ENCODE peak calls at places on chromosomes 4 and X, in ten cellular contexts. One of them, this sample, is unnamed.

GRCh38 chrX:153773741-153774575 is 6.9 kb upstream of the SRPK3 start:
- DNase-seq in ACHN: no peak
- DNase-seq in Daoy: no peak
- DNase-seq in posterior cingulate gyrus: no peak
- DNase-seq in activated naive CD4-positive, alpha-beta T cell treated with anti-CD3 and anti-CD28 coated beads for 36 hours: no peak
- DNase-seq in activated naive CD8-positive, alpha-beta T cell treated with anti-CD3 and anti-CD28 coated beads, Interleukin-2, amount 50 U/mL, for 24 hours: no peak
- DNase-seq in A172: no peak
- DNase-seq in cardiac fibroblast: no peak
- DNase-seq in DMS53: no peak
- DNase-seq in right atrium auricular region: no peak
- DNase-seq in this sample: no peak

GRCh38 chrX:45769919-45770582 is 569.4 kb upstream of the DIPK2B start:
- DNase-seq in ACHN: peak; percentile 80
- DNase-seq in Daoy: peak; percentile 85
- DNase-seq in posterior cingulate gyrus: peak; percentile 11
- DNase-seq in activated naive CD4-positive, alpha-beta T cell treated with anti-CD3 and anti-CD28 coated beads for 36 hours: peak; percentile 58
- DNase-seq in activated naive CD8-positive, alpha-beta T cell treated with anti-CD3 and anti-CD28 coated beads, Interleukin-2, amount 50 U/mL, for 24 hours: peak; percentile 55
- DNase-seq in A172: peak; percentile 95
- DNase-seq in cardiac fibroblast: peak; percentile 94
- DNase-seq in DMS53: peak; percentile 90
- DNase-seq in right atrium auricular region: peak; percentile 80
- DNase-seq in this sample: peak; percentile 62

GRCh38 chr4:27638163-27638915 is 777.7 kb downstream of the STIM2 start:
- DNase-seq in ACHN: peak; percentile 60
- DNase-seq in Daoy: no peak
- DNase-seq in posterior cingulate gyrus: no peak
- DNase-seq in activated naive CD4-positive, alpha-beta T cell treated with anti-CD3 and anti-CD28 coated beads for 36 hours: no peak
- DNase-seq in activated naive CD8-positive, alpha-beta T cell treated with anti-CD3 and anti-CD28 coated beads, Interleukin-2, amount 50 U/mL, for 24 hours: no peak
- DNase-seq in A172: no peak
- DNase-seq in cardiac fibroblast: no peak
- DNase-seq in DMS53: no peak
- DNase-seq in right atrium auricular region: no peak
- DNase-seq in this sample: no peak

GRCh38 chr4:145554691-145555090 is 64.5 kb upstream of the MMAA start:
- DNase-seq in ACHN: no peak
- DNase-seq in Daoy: no peak
- DNase-seq in posterior cingulate gyrus: no peak
- DNase-seq in activated naive CD4-positive, alpha-beta T cell treated with anti-CD3 and anti-CD28 coated beads for 36 hours: no peak
- DNase-seq in activated naive CD8-positive, alpha-beta T cell treated with anti-CD3 and anti-CD28 coated beads, Interleukin-2, amount 50 U/mL, for 24 hours: no peak
- DNase-seq in A172: no peak
- DNase-seq in cardiac fibroblast: no peak
- DNase-seq in DMS53: no peak
- DNase-seq in right atrium auricular region: no peak
- DNase-seq in this sample: no peak

GRCh38 chr4:71663780-71664179 is 120.1 kb downstream of the GC start:
- DNase-seq in ACHN: no peak
- DNase-seq in Daoy: no peak
- DNase-seq in posterior cingulate gyrus: no peak
- DNase-seq in activated naive CD4-positive, alpha-beta T cell treated with anti-CD3 and anti-CD28 coated beads for 36 hours: no peak
- DNase-seq in activated naive CD8-positive, alpha-beta T cell treated with anti-CD3 and anti-CD28 coated beads, Interleukin-2, amount 50 U/mL, for 24 hours: no peak
- DNase-seq in A172: no peak
- DNase-seq in cardiac fibroblast: no peak
- DNase-seq in DMS53: no peak
- DNase-seq in right atrium auricular region: no peak
- DNase-seq in this sample: no peak

GRCh38 chr4:158051401-158052235 is 121.2 kb downstream of the GASK1B start:
- DNase-seq in ACHN: no peak
- DNase-seq in Daoy: peak; percentile 21
- DNase-seq in posterior cingulate gyrus: no peak
- DNase-seq in activated naive CD4-positive, alpha-beta T cell treated with anti-CD3 and anti-CD28 coated beads for 36 hours: no peak
- DNase-seq in activated naive CD8-positive, alpha-beta T cell treated with anti-CD3 and anti-CD28 coated beads, Interleukin-2, amount 50 U/mL, for 24 hours: no peak
- DNase-seq in A172: peak; percentile 84
- DNase-seq in cardiac fibroblast: peak; percentile 96
- DNase-seq in DMS53: no peak
- DNase-seq in right atrium auricular region: no peak
- DNase-seq in this sample: no peak

GRCh38 chrX:41081821-41082220 is 3.4 kb upstream of the USP9X start:
- DNase-seq in ACHN: no peak
- DNase-seq in Daoy: no peak
- DNase-seq in posterior cingulate gyrus: no peak
- DNase-seq in activated naive CD4-positive, alpha-beta T cell treated with anti-CD3 and anti-CD28 coated beads for 36 hours: no peak
- DNase-seq in activated naive CD8-positive, alpha-beta T cell treated with anti-CD3 and anti-CD28 coated beads, Interleukin-2, amount 50 U/mL, for 24 hours: no peak
- DNase-seq in A172: no peak
- DNase-seq in cardiac fibroblast: no peak
- DNase-seq in DMS53: no peak
- DNase-seq in right atrium auricular region: no peak
- DNase-seq in this sample: no peak

GRCh38 chrX:73930300-73930699 is 367.3 kb downstream of the CHIC1 start:
- DNase-seq in ACHN: no peak
- DNase-seq in Daoy: peak; percentile 50
- DNase-seq in posterior cingulate gyrus: no peak
- DNase-seq in activated naive CD4-positive, alpha-beta T cell treated with anti-CD3 and anti-CD28 coated beads for 36 hours: no peak
- DNase-seq in activated naive CD8-positive, alpha-beta T cell treated with anti-CD3 and anti-CD28 coated beads, Interleukin-2, amount 50 U/mL, for 24 hours: no peak
- DNase-seq in A172: peak; percentile 77
- DNase-seq in cardiac fibroblast: no peak
- DNase-seq in DMS53: peak; percentile 43
- DNase-seq in right atrium auricular region: no peak
- DNase-seq in this sample: no peak

GRCh38 chr4:141246683-141247429 is 26.2 kb downstream of the ZNF330 start:
- DNase-seq in ACHN: no peak
- DNase-seq in Daoy: no peak
- DNase-seq in posterior cingulate gyrus: no peak
- DNase-seq in activated naive CD4-positive, alpha-beta T cell treated with anti-CD3 and anti-CD28 coated beads for 36 hours: no peak
- DNase-seq in activated naive CD8-positive, alpha-beta T cell treated with anti-CD3 and anti-CD28 coated beads, Interleukin-2, amount 50 U/mL, for 24 hours: no peak
- DNase-seq in A172: no peak
- DNase-seq in cardiac fibroblast: no peak
- DNase-seq in DMS53: no peak
- DNase-seq in right atrium auricular region: no peak
- DNase-seq in this sample: no peak

GRCh38 chrX:12564221-12564620 is 227.0 kb upstream of the PRPS2 start:
- DNase-seq in ACHN: no peak
- DNase-seq in Daoy: no peak
- DNase-seq in posterior cingulate gyrus: no peak
- DNase-seq in activated naive CD4-positive, alpha-beta T cell treated with anti-CD3 and anti-CD28 coated beads for 36 hours: no peak
- DNase-seq in activated naive CD8-positive, alpha-beta T cell treated with anti-CD3 and anti-CD28 coated beads, Interleukin-2, amount 50 U/mL, for 24 hours: no peak
- DNase-seq in A172: no peak
- DNase-seq in cardiac fibroblast: no peak
- DNase-seq in DMS53: no peak
- DNase-seq in right atrium auricular region: no peak
- DNase-seq in this sample: no peak

GRCh38 chrX:144335402-144335801 is 451.5 kb downstream of the UBE2NL start:
- DNase-seq in ACHN: no peak
- DNase-seq in Daoy: no peak
- DNase-seq in posterior cingulate gyrus: no peak
- DNase-seq in activated naive CD4-positive, alpha-beta T cell treated with anti-CD3 and anti-CD28 coated beads for 36 hours: no peak
- DNase-seq in activated naive CD8-positive, alpha-beta T cell treated with anti-CD3 and anti-CD28 coated beads, Interleukin-2, amount 50 U/mL, for 24 hours: no peak
- DNase-seq in A172: no peak
- DNase-seq in cardiac fibroblast: no peak
- DNase-seq in DMS53: peak; percentile 33
- DNase-seq in right atrium auricular region: no peak
- DNase-seq in this sample: no peak